ENCODE peak calls at places on chromosomes 5 and 9, in ten cellular contexts. One of them, this sample, is unnamed.

GRCh38 chr9:114339130-114339908 is 9.7 kb downstream of the ORM2 start:
- DNase-seq in GM10248: peak
- DNase-seq in AG04450: no peak
- DNase-seq in HCT116: no peak
- DNase-seq in GM06990: peak
- DNase-seq in HFFc6: peak
- DNase-seq in endothelial cell of umbilical vein: peak
- DNase-seq in nephron progenitor cell: peak
- DNase-seq in GM12865: peak
- DNase-seq in osteocyte: no peak
- DNase-seq in this sample: peak

GRCh38 chr9:76687861-76688374 is 76.3 kb upstream of the PCA3 start:
- DNase-seq in GM06990: no peak
- DNase-seq in GM10248: no peak
- DNase-seq in AG04450: no peak
- DNase-seq in GM12865: no peak
- DNase-seq in endothelial cell of umbilical vein: peak
- DNase-seq in osteocyte: no peak
- DNase-seq in nephron progenitor cell: no peak
- DNase-seq in HCT116: peak
- DNase-seq in HFFc6: peak
- DNase-seq in this sample: peak

GRCh38 chr5:177338251-177339106 is 13.0 kb downstream of the LMAN2 start:
- DNase-seq in GM12865: no peak
- DNase-seq in HFFc6: no peak
- DNase-seq in nephron progenitor cell: no peak
- DNase-seq in HCT116: no peak
- DNase-seq in GM10248: no peak
- DNase-seq in endothelial cell of umbilical vein: no peak
- DNase-seq in AG04450: no peak
- DNase-seq in osteocyte: no peak
- DNase-seq in GM06990: no peak
- DNase-seq in this sample: no peak

GRCh38 chr5:101288633-101289032 is 385.6 kb upstream of the ST8SIA4 start:
- DNase-seq in AG04450: no peak
- DNase-seq in nephron progenitor cell: no peak
- DNase-seq in osteocyte: no peak
- DNase-seq in GM06990: no peak
- DNase-seq in HCT116: no peak
- DNase-seq in GM10248: no peak
- DNase-seq in GM12865: no peak
- DNase-seq in endothelial cell of umbilical vein: no peak
- DNase-seq in HFFc6: no peak
- DNase-seq in this sample: no peak

GRCh38 chr5:127957183-127957582 is 126.4 kb upstream of the SLC12A2 start:
- DNase-seq in nephron progenitor cell: no peak
- DNase-seq in GM12865: no peak
- DNase-seq in HCT116: no peak
- DNase-seq in GM10248: no peak
- DNase-seq in AG04450: peak
- DNase-seq in HFFc6: peak
- DNase-seq in osteocyte: no peak
- DNase-seq in endothelial cell of umbilical vein: peak
- DNase-seq in GM06990: no peak
- DNase-seq in this sample: peak

GRCh38 chr5:115961413-115962238 is 649 bp upstream of the LVRN start:
- DNase-seq in GM06990: no peak
- DNase-seq in nephron progenitor cell: no peak
- DNase-seq in HCT116: no peak
- DNase-seq in GM10248: peak
- DNase-seq in HFFc6: peak
- DNase-seq in GM12865: no peak
- DNase-seq in AG04450: no peak
- DNase-seq in endothelial cell of umbilical vein: peak
- DNase-seq in osteocyte: no peak
- DNase-seq in this sample: no peak

GRCh38 chr5:138639326-138639725 is 64.1 kb upstream of the HSPA9 start:
- DNase-seq in endothelial cell of umbilical vein: no peak
- DNase-seq in GM12865: no peak
- DNase-seq in AG04450: no peak
- DNase-seq in HCT116: no peak
- DNase-seq in GM10248: no peak
- DNase-seq in HFFc6: no peak
- DNase-seq in GM06990: no peak
- DNase-seq in nephron progenitor cell: no peak
- DNase-seq in osteocyte: no peak
- DNase-seq in this sample: no peak

GRCh38 chr5:79240561-79240960 is 4.6 kb downstream of the JMY start:
- DNase-seq in nephron progenitor cell: no peak
- DNase-seq in GM10248: no peak
- DNase-seq in osteocyte: no peak
- DNase-seq in HCT116: no peak
- DNase-seq in endothelial cell of umbilical vein: no peak
- DNase-seq in GM12865: no peak
- DNase-seq in AG04450: no peak
- DNase-seq in HFFc6: no peak
- DNase-seq in GM06990: no peak
- DNase-seq in this sample: no peak

GRCh38 chr9:112124156-112124555 is 50.9 kb downstream of the SUSD1 start:
- DNase-seq in nephron progenitor cell: no peak
- DNase-seq in GM06990: no peak
- DNase-seq in GM12865: no peak
- DNase-seq in HCT116: no peak
- DNase-seq in AG04450: no peak
- DNase-seq in osteocyte: no peak
- DNase-seq in HFFc6: no peak
- DNase-seq in GM10248: no peak
- DNase-seq in endothelial cell of umbilical vein: no peak
- DNase-seq in this sample: no peak

GRCh38 chr9:71487046-71487445 is 281.3 kb downstream of the CEMIP2 start:
- DNase-seq in nephron progenitor cell: no peak
- DNase-seq in GM12865: no peak
- DNase-seq in GM10248: no peak
- DNase-seq in GM06990: no peak
- DNase-seq in HCT116: no peak
- DNase-seq in endothelial cell of umbilical vein: no peak
- DNase-seq in osteocyte: no peak
- DNase-seq in AG04450: no peak
- DNase-seq in HFFc6: peak
- DNase-seq in this sample: no peak

GRCh38 chr9:71609453-71609840 is 158.9 kb downstream of the CEMIP2 start:
- DNase-seq in nephron progenitor cell: no peak
- DNase-seq in endothelial cell of umbilical vein: peak
- DNase-seq in GM10248: no peak
- DNase-seq in HFFc6: no peak
- DNase-seq in HCT116: no peak
- DNase-seq in AG04450: no peak
- DNase-seq in GM12865: no peak
- DNase-seq in GM06990: no peak
- DNase-seq in osteocyte: no peak
- DNase-seq in this sample: no peak

GRCh38 chr5:50445281-50445949 is 4.3 kb upstream of the EMB start:
- DNase-seq in GM06990: peak
- DNase-seq in nephron progenitor cell: no peak
- DNase-seq in HCT116: no peak
- DNase-seq in GM10248: peak
- DNase-seq in AG04450: no peak
- DNase-seq in osteocyte: no peak
- DNase-seq in endothelial cell of umbilical vein: no peak
- DNase-seq in HFFc6: no peak
- DNase-seq in GM12865: peak
- DNase-seq in this sample: no peak

GRCh38 chr5:179232091-179232490 is 113.2 kb downstream of the ADAMTS2 start:
- DNase-seq in osteocyte: no peak
- DNase-seq in endothelial cell of umbilical vein: no peak
- DNase-seq in HCT116: no peak
- DNase-seq in GM06990: no peak
- DNase-seq in GM12865: no peak
- DNase-seq in HFFc6: no peak
- DNase-seq in GM10248: no peak
- DNase-seq in nephron progenitor cell: no peak
- DNase-seq in AG04450: no peak
- DNase-seq in this sample: no peak

GRCh38 chr5:6832994-6833393 is 119.8 kb downstream of the TENT4A start:
- DNase-seq in GM12865: no peak
- DNase-seq in nephron progenitor cell: no peak
- DNase-seq in GM06990: no peak
- DNase-seq in AG04450: no peak
- DNase-seq in endothelial cell of umbilical vein: peak
- DNase-seq in osteocyte: no peak
- DNase-seq in HFFc6: no peak
- DNase-seq in HCT116: no peak
- DNase-seq in GM10248: no peak
- DNase-seq in this sample: no peak

GRCh38 chr5:158614951-158615350 is 484.8 kb downstream of the EBF1 start:
- DNase-seq in GM10248: no peak
- DNase-seq in GM12865: no peak
- DNase-seq in nephron progenitor cell: no peak
- DNase-seq in HCT116: no peak
- DNase-seq in GM06990: no peak
- DNase-seq in osteocyte: no peak
- DNase-seq in AG04450: no peak
- DNase-seq in HFFc6: no peak
- DNase-seq in endothelial cell of umbilical vein: no peak
- DNase-seq in this sample: no peak

GRCh38 chr5:164326219-164326618 is 820.8 kb downstream of the MAT2B start:
- DNase-seq in AG04450: no peak
- DNase-seq in GM12865: peak
- DNase-seq in GM10248: no peak
- DNase-seq in HFFc6: no peak
- DNase-seq in osteocyte: no peak
- DNase-seq in GM06990: no peak
- DNase-seq in endothelial cell of umbilical vein: no peak
- DNase-seq in nephron progenitor cell: no peak
- DNase-seq in HCT116: no peak
- DNase-seq in this sample: peak
- TF ChIP-seq CTCF in AG04450: peak
- TF ChIP-seq CTCF in GM12865: peak
- TF ChIP-seq CTCF in GM10248: no peak
- TF ChIP-seq CTCF in HFFc6: peak
- TF ChIP-seq CTCF in osteocyte: no peak
- TF ChIP-seq CTCF in GM06990: peak
- TF ChIP-seq CTCF in endothelial cell of umbilical vein: no peak
- TF ChIP-seq CTCF in nephron progenitor cell: no peak
- TF ChIP-seq CTCF in HCT116: peak
- TF ChIP-seq CTCF in this sample: peak

GRCh38 chr5:90802695-90803317 is 244.2 kb downstream of the ADGRV1 start:
- DNase-seq in GM10248: peak
- DNase-seq in osteocyte: no peak
- DNase-seq in HFFc6: peak
- DNase-seq in GM12865: peak
- DNase-seq in HCT116: peak
- DNase-seq in endothelial cell of umbilical vein: peak
- DNase-seq in GM06990: no peak
- DNase-seq in AG04450: no peak
- DNase-seq in nephron progenitor cell: peak
- DNase-seq in this sample: peak

GRCh38 chr5:90807483-90807882 is 248.9 kb downstream of the ADGRV1 start:
- DNase-seq in nephron progenitor cell: no peak
- DNase-seq in HCT116: no peak
- DNase-seq in GM10248: no peak
- DNase-seq in GM06990: no peak
- DNase-seq in endothelial cell of umbilical vein: peak
- DNase-seq in HFFc6: no peak
- DNase-seq in GM12865: no peak
- DNase-seq in AG04450: no peak
- DNase-seq in osteocyte: no peak
- DNase-seq in this sample: no peak

GRCh38 chr5:90803891-90804290 is 245.3 kb downstream of the ADGRV1 start:
- DNase-seq in osteocyte: no peak
- DNase-seq in AG04450: no peak
- DNase-seq in nephron progenitor cell: no peak
- DNase-seq in GM06990: no peak
- DNase-seq in HFFc6: no peak
- DNase-seq in GM10248: no peak
- DNase-seq in GM12865: no peak
- DNase-seq in HCT116: no peak
- DNase-seq in endothelial cell of umbilical vein: no peak
- DNase-seq in this sample: no peak

DNA sequence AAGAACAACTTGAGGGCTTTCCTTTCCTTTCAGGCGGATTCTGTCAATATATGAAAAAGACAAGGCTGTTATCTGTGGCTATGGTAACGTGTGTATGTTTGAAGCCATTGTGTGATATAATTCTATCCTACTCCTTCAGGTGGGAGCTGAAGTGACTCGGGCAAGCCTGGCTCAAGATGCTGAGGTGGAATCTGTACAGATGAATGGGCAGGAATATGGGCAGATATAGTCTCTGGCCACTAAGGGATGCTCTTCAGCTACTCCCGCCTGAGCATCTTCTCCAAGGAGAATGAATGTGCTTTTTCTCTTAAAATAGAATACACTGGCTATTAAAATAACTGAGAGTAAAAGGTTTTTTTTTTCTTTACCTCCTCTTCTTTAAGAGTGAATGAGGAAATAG is 244.8 kb downstream of the ADGRV1 start:
- DNase-seq in HFFc6: no peak
- DNase-seq in nephron progenitor cell: no peak
- DNase-seq in GM10248: no peak
- DNase-seq in AG04450: no peak
- DNase-seq in GM06990: no peak
- DNase-seq in HCT116: no peak
- DNase-seq in endothelial cell of umbilical vein: no peak
- DNase-seq in osteocyte: no peak
- DNase-seq in GM12865: no peak
- DNase-seq in this sample: no peak
- TF ChIP-seq CTCF in HFFc6: no peak
- TF ChIP-seq CTCF in nephron progenitor cell: no peak
- TF ChIP-seq CTCF in GM10248: no peak
- TF ChIP-seq CTCF in AG04450: no peak
- TF ChIP-seq CTCF in GM06990: no peak
- TF ChIP-seq CTCF in HCT116: no peak
- TF ChIP-seq CTCF in endothelial cell of umbilical vein: no peak
- TF ChIP-seq CTCF in osteocyte: no peak
- TF ChIP-seq CTCF in GM12865: no peak
- TF ChIP-seq CTCF in this sample: no peak

GRCh38 chr9:6827370-6827949 is 69.7 kb downstream of the KDM4C start:
- DNase-seq in endothelial cell of umbilical vein: peak
- DNase-seq in HCT116: peak
- DNase-seq in AG04450: peak
- DNase-seq in HFFc6: peak
- DNase-seq in GM12865: peak
- DNase-seq in nephron progenitor cell: peak
- DNase-seq in osteocyte: no peak
- DNase-seq in GM10248: peak
- DNase-seq in GM06990: peak
- DNase-seq in this sample: peak
- TF ChIP-seq CTCF in endothelial cell of umbilical vein: peak
- TF ChIP-seq CTCF in HCT116: peak
- TF ChIP-seq CTCF in AG04450: peak
- TF ChIP-seq CTCF in HFFc6: peak
- TF ChIP-seq CTCF in GM12865: peak
- TF ChIP-seq CTCF in nephron progenitor cell: peak
- TF ChIP-seq CTCF in osteocyte: peak
- TF ChIP-seq CTCF in GM10248: peak
- TF ChIP-seq CTCF in GM06990: peak
- TF ChIP-seq CTCF in this sample: no peak

GRCh38 chr9:103889989-103890388 is 204.1 kb upstream of the SMC2 start:
- DNase-seq in GM10248: no peak
- DNase-seq in GM12865: no peak
- DNase-seq in endothelial cell of umbilical vein: no peak
- DNase-seq in GM06990: no peak
- DNase-seq in HCT116: no peak
- DNase-seq in osteocyte: no peak
- DNase-seq in AG04450: no peak
- DNase-seq in nephron progenitor cell: no peak
- DNase-seq in HFFc6: no peak
- DNase-seq in this sample: no peak
- TF ChIP-seq CTCF in GM10248: no peak
- TF ChIP-seq CTCF in GM12865: no peak
- TF ChIP-seq CTCF in endothelial cell of umbilical vein: no peak
- TF ChIP-seq CTCF in GM06990: no peak
- TF ChIP-seq CTCF in HCT116: no peak
- TF ChIP-seq CTCF in osteocyte: no peak
- TF ChIP-seq CTCF in AG04450: no peak
- TF ChIP-seq CTCF in nephron progenitor cell: no peak
- TF ChIP-seq CTCF in HFFc6: no peak
- TF ChIP-seq CTCF in this sample: no peak